ENCODE peak calls at places on chromosomes 3 and 15, in nine cellular contexts. M is pancreas; C is NCI-H748 treated with DMSO at 0.1 percent for 48 hours; V is activated naive CD4-positive, alpha-beta T cell treated with anti-CD3 and anti-CD28 coated beads for 36 hours; W is astrocyte of the spinal cord; U is iris pigment epithelial cell; Y is activated naive CD8-positive, alpha-beta T cell treated with anti-CD3 and anti-CD28 coated beads, Interleukin-2, amount 50 U/mL, for 16 hours; L is GM03348; T is AG10803. N is an unnamed sample.

GRCh38 chr3:194577985-194578905 is 55.0 kb downstream of the TMEM44 start:
- DNase-seq in L (peak; percentile 82), V (peak; percentile 22), Y (no peak), C (no peak), W (peak; percentile 93), M (no peak), T (peak; percentile 81), U (peak; percentile 88), N (no peak)

GRCh38 chr3:195260286-195260905 is 10.6 kb downstream of the XXYLT1 start:
- DNase-seq in T (no peak), C (no peak), L (no peak), W (no peak), V (peak; percentile 47), M (no peak), Y (no peak), U (peak; percentile 7), N (peak; percentile 81)

GRCh38 chr15:101126618-101127502 is 125.0 kb downstream of the CHSY1 start:
- DNase-seq in C (no peak), L (peak; percentile 45), V (peak; percentile 45), U (peak; percentile 61), M (no peak), W (peak; percentile 80), Y (no peak), T (peak; percentile 85), N (no peak)

GRCh38 chr3:86993704-86994103 is 2.8 kb upstream of the VGLL3 start:
- DNase-seq in T (peak; percentile 64), Y (no peak), V (no peak), W (peak; percentile 88), L (peak; percentile 33), C (no peak), U (peak; percentile 90), M (no peak), N (no peak)

GRCh38 chr3:42539871-42540714 is 37.6 kb downstream of the VIPR1 start:
- DNase-seq in U (peak; percentile 8), W (no peak), Y (peak; percentile 47), V (peak; percentile 78), T (no peak), M (peak; percentile 87), C (no peak), L (peak; percentile 56), N (peak; percentile 32)

GRCh38 chr15:40471778-40472130 is 970 bp downstream of the CHST14 start:
- DNase-seq in L (no peak), V (peak; percentile 34), C (no peak), M (peak; percentile 46), Y (no peak), U (no peak), T (peak; percentile 22), W (no peak), N (no peak)

GRCh38 chr15:21270474-21270873 is 169.8 kb downstream of the POTEB3 start:
- DNase-seq in W (peak; percentile 0), V (no peak), C (no peak), L (no peak), T (no peak), U (no peak), Y (no peak), M (no peak), N (no peak)

GRCh38 chr3:40313975-40314860 is 4.7 kb downstream of the EIF1B start:
- DNase-seq in C (no peak), L (no peak), Y (no peak), U (no peak), W (no peak), M (no peak), T (peak; percentile 33), V (no peak), N (no peak)

GRCh38 chr3:74546426-74546825 is 68.0 kb downstream of the CNTN3 start:
- DNase-seq in U (no peak), Y (no peak), T (peak; percentile 74), M (no peak), C (no peak), W (peak; percentile 9), V (no peak), L (peak; percentile 6), N (no peak)

GRCh38 chr3:195069501-195070251 is 201.3 kb downstream of the XXYLT1 start:
- DNase-seq in V (peak; percentile 1), U (no peak), W (no peak), L (no peak), C (no peak), M (no peak), T (no peak), Y (no peak), N (no peak)

GRCh38 chr3:136860541-136860940 is 1.5 kb upstream of the NCK1 start:
- DNase-seq in M (no peak), L (no peak), U (peak; percentile 28), T (peak; percentile 33), V (no peak), Y (no peak), W (peak; percentile 52), C (peak; percentile 24), N (peak; percentile 6)

GRCh38 chr3:67362686-67363085 is 291.7 kb downstream of the SUCLG2 start:
- DNase-seq in L (no peak), M (no peak), U (peak; percentile 63), T (no peak), V (peak; percentile 60), C (no peak), W (no peak), Y (no peak), N (no peak)

GRCh38 chr3:83248454-83248853 is 1487.0 kb upstream of the GBE1 start:
- DNase-seq in C (no peak), M (no peak), V (no peak), T (no peak), W (no peak), L (no peak), Y (no peak), U (no peak), N (no peak)

GRCh38 chr3:115551091-115551490 is 72.2 kb upstream of the GAP43 start:
- DNase-seq in T (no peak), M (no peak), U (no peak), W (no peak), L (no peak), C (no peak), V (no peak), Y (no peak), N (peak; percentile 4)

GRCh38 chr15:57598346-57598745 is 6.6 kb downstream of the MYZAP start:
- DNase-seq in T (no peak), L (no peak), C (no peak), Y (no peak), V (no peak), M (no peak), W (no peak), U (no peak), N (no peak)

GRCh38 chr3:57973715-57974477 is 34.3 kb upstream of the FLNB start:
- DNase-seq in V (no peak), M (no peak), W (no peak), U (no peak), L (no peak), C (no peak), T (no peak), Y (no peak), N (no peak)

GRCh38 chr3:13879102-13879945 is 547 bp downstream of the WNT7A start:
- DNase-seq in M (no peak), W (no peak), C (no peak), L (peak; percentile 29), U (no peak), V (peak; percentile 33), T (no peak), Y (no peak), N (peak; percentile 74)

GRCh38 chr15:87608238-87609028 is 648.1 kb downstream of the NTRK3 start:
- DNase-seq in M (no peak), V (no peak), W (no peak), C (no peak), L (no peak), U (no peak), Y (no peak), T (no peak), N (no peak)

GRCh38 chr3:152970851-152971250 is 135.9 kb downstream of the P2RY1 start:
- DNase-seq in L (no peak), W (no peak), M (no peak), V (no peak), T (no peak), Y (no peak), U (no peak), C (no peak), N (no peak)

GRCh38 chr3:64086479-64086878 is 63.2 kb upstream of the PSMD6 start:
- DNase-seq in M (no peak), T (no peak), W (no peak), U (no peak), Y (no peak), V (no peak), C (no peak), L (no peak), N (no peak)

GRCh38 chr3:112377418-112378071 is 44.6 kb downstream of the CD200 start:
- DNase-seq in V (no peak), T (no peak), C (no peak), Y (no peak), L (no peak), W (peak; percentile 37), M (no peak), U (peak; percentile 75), N (no peak)

GRCh38 chr15:60363024-60363674 is 34.6 kb downstream of the ANXA2 start:
- DNase-seq in T (no peak), M (no peak), U (no peak), V (no peak), Y (no peak), W (peak; percentile 36), L (no peak), C (no peak), N (no peak)

GRCh38 chr3:128701342-128702212 is 24.4 kb upstream of the RAB7A start:
- DNase-seq in T (no peak), W (no peak), L (no peak), Y (no peak), M (no peak), V (no peak), C (no peak), U (no peak), N (no peak)

GRCh38 chr15:39781967-39782292 is 711 bp downstream of the FSIP1 start:
- DNase-seq in V (no peak), Y (no peak), W (no peak), L (no peak), U (no peak), T (no peak), M (no peak), C (no peak), N (no peak)

GRCh38 chr3:15924914-15925313 is 127.1 kb upstream of the ANKRD28 start:
- DNase-seq in T (no peak), M (no peak), V (no peak), U (no peak), W (no peak), Y (no peak), L (no peak), C (peak; percentile 60), N (no peak)

GRCh38 chr15:99320374-99321215 is 69.3 kb downstream of the LRRC28 start:
- DNase-seq in Y (no peak), V (no peak), U (no peak), C (no peak), L (no peak), T (no peak), W (no peak), M (no peak), N (no peak)

N was measured in retina.